ENCODE peak calls at places on chromosomes 12 and 14, in seven cellular contexts. D, C, U, T, E, R and J are unnamed samples.

GRCh38 chr12:49924847-49925246 is 21.1 kb upstream of the FAIM2 start:
- DNase-seq in D (no peak), C (no peak), U (no peak), T (peak), E (no peak), R (no peak), J (no peak)

GRCh38 chr14:65703996-65704395 is 291.5 kb downstream of the FUT8 start:
- DNase-seq in D (peak), C (no peak), U (no peak), T (no peak), E (no peak), R (no peak), J (no peak)

GRCh38 chr14:56760164-56760914 is 49.9 kb downstream of the OTX2 start:
- DNase-seq in D (no peak), C (no peak), U (no peak), T (no peak), E (no peak), R (no peak), J (no peak)

GRCh38 chr12:121917950-121918678 is at the start of gene CFAP251:
- DNase-seq in D (peak), C (no peak), U (peak), T (peak), E (peak), R (peak), J (no peak)

GRCh38 chr12:104054681-104055346 is 4.8 kb upstream of the GLT8D2 start:
- DNase-seq in D (no peak), C (no peak), U (no peak), T (peak), E (no peak), R (no peak), J (no peak)

GRCh38 chr14:74505831-74506230 is 12.3 kb downstream of the ISCA2 start:
- DNase-seq in D (no peak), C (no peak), U (no peak), T (no peak), E (no peak), R (no peak), J (no peak)

GRCh38 chr12:53623986-53624385 is 2.2 kb downstream of the ATF7 start:
- DNase-seq in D (peak), C (no peak), U (no peak), T (no peak), E (peak), R (peak), J (peak)

GRCh38 chr12:2647186-2647585 is 147.6 kb upstream of the FKBP4 start:
- DNase-seq in D (no peak), C (no peak), U (no peak), T (no peak), E (no peak), R (no peak), J (no peak)

GRCh38 chr14:105019861-105020814 is 745 bp downstream of the CDCA4 start:
- DNase-seq in D (peak), C (no peak), U (no peak), T (peak), E (peak), R (no peak), J (no peak)

GRCh38 chr12:30874455-30875313 is 51.9 kb upstream of the TSPAN11 start:
- DNase-seq in D (no peak), C (no peak), U (no peak), T (peak), E (no peak), R (no peak), J (no peak)

GRCh38 chr12:1013618-1014489 is 22.8 kb downstream of the ERC1 start:
- DNase-seq in D (peak), C (peak), U (no peak), T (no peak), E (peak), R (peak), J (peak)

GRCh38 chr12:130043685-130044421 is 118.4 kb upstream of the FZD10 start:
- DNase-seq in D (no peak), C (no peak), U (no peak), T (peak), E (no peak), R (no peak), J (no peak)

GRCh38 chr12:4197922-4198763 is 75.4 kb upstream of the CCND2 start:
- DNase-seq in D (no peak), C (no peak), U (no peak), T (no peak), E (no peak), R (no peak), J (no peak)

GRCh38 chr14:34488528-34488927 is 26.5 kb upstream of the SPTSSA start:
- DNase-seq in D (no peak), C (no peak), U (no peak), T (no peak), E (no peak), R (no peak), J (no peak)

GRCh38 chr12:94098466-94098865 is 49.9 kb upstream of the PLXNC1 start:
- DNase-seq in D (peak), C (no peak), U (no peak), T (peak), E (peak), R (peak), J (peak)

GRCh38 chr12:101490286-101490920 is 15.3 kb downstream of the SPIC start:
- DNase-seq in D (peak), C (no peak), U (no peak), T (peak), E (no peak), R (peak), J (no peak)

GRCh38 chr14:21023817-21024667 is 819 bp downstream of the NDRG2 start:
- DNase-seq in D (no peak), C (no peak), U (no peak), T (peak), E (no peak), R (no peak), J (no peak)

GRCh38 chr14:21024668-21025373 is at the start of gene NDRG2:
- DNase-seq in D (peak), C (no peak), U (peak), T (peak), E (no peak), R (no peak), J (no peak)

GRCh38 chr14:21026988-21027315 is 2.1 kb upstream of the NDRG2 start:
- DNase-seq in D (no peak), C (no peak), U (no peak), T (peak), E (no peak), R (no peak), J (no peak)

GRCh38 chr14:21025374-21026151 is 702 bp upstream of the NDRG2 start:
- DNase-seq in D (peak), C (no peak), U (no peak), T (peak), E (no peak), R (no peak), J (no peak)

GRCh38 chr14:21026251-21026987 is 1.6 kb upstream of the NDRG2 start:
- DNase-seq in D (no peak), C (no peak), U (no peak), T (peak), E (no peak), R (no peak), J (no peak)
- H3K4me3 ChIP-seq in D (no peak), C (no peak), U (no peak), T (peak), E (no peak), R (no peak), J (no peak)

DNA sequence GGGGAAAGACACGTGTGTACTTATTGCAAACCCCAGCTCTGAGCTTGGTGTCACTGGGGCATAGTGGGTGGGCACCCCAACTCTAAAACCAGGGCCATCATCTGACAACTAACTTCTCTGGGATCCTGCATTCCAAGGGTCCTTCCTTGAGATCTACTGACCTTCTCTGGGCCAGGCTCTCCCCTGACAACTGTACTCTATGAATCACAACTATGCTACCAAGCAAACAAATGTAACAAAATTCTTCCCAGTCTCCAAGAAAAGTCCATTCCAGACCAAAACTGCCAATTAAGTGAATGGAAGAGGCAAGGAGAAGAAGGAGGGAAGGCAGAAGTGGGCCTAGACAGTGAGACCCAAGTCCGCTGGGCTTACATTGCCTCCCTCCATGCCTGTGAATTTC is 38.2 kb downstream of the VWF start:
- DNase-seq in D (no peak), C (no peak), U (no peak), T (peak), E (no peak), R (no peak), J (no peak)
- H3K4me3 ChIP-seq in D (no peak), C (no peak), U (no peak), T (no peak), E (no peak), R (no peak), J (no peak)

GRCh38 chr12:114674201-114675047 is 9.6 kb downstream of the TBX3 start:
- DNase-seq in D (no peak), C (no peak), U (no peak), T (peak), E (no peak), R (no peak), J (no peak)
- H3K4me3 ChIP-seq in D (no peak), C (peak), U (peak), T (no peak), E (no peak), R (no peak), J (no peak)

GRCh38 chr12:69410571-69410970 is 51.0 kb downstream of the YEATS4 start:
- DNase-seq in D (no peak), C (no peak), U (no peak), T (no peak), E (no peak), R (no peak), J (no peak)

GRCh38 chr12:69406217-69406616 is 46.7 kb downstream of the YEATS4 start:
- DNase-seq in D (no peak), C (no peak), U (no peak), T (no peak), E (no peak), R (no peak), J (no peak)

GRCh38 chr12:69405466-69405865 is 45.9 kb downstream of the YEATS4 start:
- DNase-seq in D (peak), C (peak), U (no peak), T (no peak), E (peak), R (peak), J (peak)

GRCh38 chr12:69401940-69402339 is 42.4 kb downstream of the YEATS4 start:
- DNase-seq in D (no peak), C (no peak), U (no peak), T (no peak), E (no peak), R (no peak), J (no peak)

DNA sequence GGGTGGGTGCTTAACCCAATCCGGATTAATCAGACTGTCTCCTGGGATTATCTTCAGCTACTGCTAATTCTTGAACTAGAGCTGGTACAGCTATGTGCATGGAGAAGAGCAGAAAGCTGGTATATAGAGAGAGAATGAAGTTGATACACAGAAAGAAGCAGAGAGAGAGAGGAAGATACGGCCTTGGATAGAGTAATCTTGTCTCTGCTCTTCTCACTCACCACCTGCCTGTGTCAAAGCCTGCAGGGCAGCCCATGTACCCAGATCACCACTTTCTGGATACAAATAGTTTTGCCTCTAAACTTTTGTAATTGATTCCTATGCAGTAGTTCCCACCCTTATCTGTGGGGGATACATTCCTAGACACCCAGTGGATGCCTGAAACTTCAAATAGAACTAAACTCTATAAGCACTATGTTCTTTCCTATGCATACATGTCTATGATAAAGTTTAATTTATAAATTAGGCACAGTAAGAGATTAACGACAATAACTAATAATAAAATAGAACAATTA is 45.4 kb downstream of the YEATS4 start:
- DNase-seq in D (peak), C (no peak), U (no peak), T (no peak), E (peak), R (no peak), J (no peak)
- H3K4me3 ChIP-seq in D (no peak), C (no peak), U (no peak), T (no peak), E (no peak), R (no peak), J (no peak)

DNA sequence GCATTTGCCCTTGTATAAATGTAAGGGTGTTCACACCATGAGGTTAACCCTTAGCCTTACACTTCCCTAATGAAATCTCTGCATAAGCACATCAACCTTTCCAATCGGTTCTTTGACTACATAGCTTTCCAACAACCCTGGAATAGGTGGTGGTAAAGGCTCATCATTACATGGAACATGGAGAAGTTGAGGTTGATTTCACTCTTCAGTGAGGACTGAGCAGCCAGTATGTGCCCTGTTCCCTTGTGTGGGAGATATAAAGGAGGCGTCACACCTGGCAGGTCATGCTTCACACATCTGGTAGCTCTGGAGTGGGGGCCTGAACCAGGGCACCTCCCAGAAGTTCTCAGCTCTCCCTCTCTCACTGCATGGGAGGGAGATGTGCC is 21.7 kb upstream of the JPH4 start:
- DNase-seq in D (no peak), C (no peak), U (no peak), T (no peak), E (no peak), R (no peak), J (no peak)
- H3K4me3 ChIP-seq in D (no peak), C (no peak), U (no peak), T (no peak), E (no peak), R (no peak), J (no peak)

GRCh38 chr12:88642675-88643431 is 62.6 kb upstream of the KITLG start:
- DNase-seq in D (no peak), C (no peak), U (no peak), T (no peak), E (no peak), R (no peak), J (no peak)

GRCh38 chr12:88643685-88644084 is 63.4 kb upstream of the KITLG start:
- DNase-seq in D (no peak), C (no peak), U (no peak), T (no peak), E (no peak), R (no peak), J (no peak)

GRCh38 chr12:88638388-88638787 is 58.1 kb upstream of the KITLG start:
- DNase-seq in D (peak), C (no peak), U (no peak), T (no peak), E (no peak), R (no peak), J (no peak)

GRCh38 chr12:88639361-88639760 is 59.1 kb upstream of the KITLG start:
- DNase-seq in D (peak), C (no peak), U (no peak), T (no peak), E (no peak), R (no peak), J (peak)

DNA sequence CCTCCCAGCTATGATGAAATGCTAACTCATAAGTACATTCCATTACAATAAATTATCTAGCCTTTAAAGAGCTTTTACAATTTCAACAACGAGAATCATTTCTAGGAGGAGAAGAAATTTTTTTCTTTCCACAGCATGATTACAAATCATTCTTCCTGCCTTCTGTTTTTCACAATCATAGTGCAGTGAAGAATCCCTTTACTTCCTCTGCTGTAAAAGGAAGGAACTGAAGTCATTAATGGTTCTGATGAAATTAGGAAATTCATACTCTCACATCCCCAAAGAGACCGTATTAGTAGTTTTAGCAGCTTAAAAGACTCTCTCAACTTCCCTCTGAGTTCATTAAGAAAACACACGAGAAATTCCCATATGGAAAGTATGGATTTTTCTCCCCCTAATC is 58.7 kb upstream of the KITLG start:
- DNase-seq in D (peak), C (peak), U (no peak), T (no peak), E (no peak), R (no peak), J (peak)
- H3K4me3 ChIP-seq in D (no peak), C (no peak), U (no peak), T (no peak), E (no peak), R (no peak), J (no peak)

DNA sequence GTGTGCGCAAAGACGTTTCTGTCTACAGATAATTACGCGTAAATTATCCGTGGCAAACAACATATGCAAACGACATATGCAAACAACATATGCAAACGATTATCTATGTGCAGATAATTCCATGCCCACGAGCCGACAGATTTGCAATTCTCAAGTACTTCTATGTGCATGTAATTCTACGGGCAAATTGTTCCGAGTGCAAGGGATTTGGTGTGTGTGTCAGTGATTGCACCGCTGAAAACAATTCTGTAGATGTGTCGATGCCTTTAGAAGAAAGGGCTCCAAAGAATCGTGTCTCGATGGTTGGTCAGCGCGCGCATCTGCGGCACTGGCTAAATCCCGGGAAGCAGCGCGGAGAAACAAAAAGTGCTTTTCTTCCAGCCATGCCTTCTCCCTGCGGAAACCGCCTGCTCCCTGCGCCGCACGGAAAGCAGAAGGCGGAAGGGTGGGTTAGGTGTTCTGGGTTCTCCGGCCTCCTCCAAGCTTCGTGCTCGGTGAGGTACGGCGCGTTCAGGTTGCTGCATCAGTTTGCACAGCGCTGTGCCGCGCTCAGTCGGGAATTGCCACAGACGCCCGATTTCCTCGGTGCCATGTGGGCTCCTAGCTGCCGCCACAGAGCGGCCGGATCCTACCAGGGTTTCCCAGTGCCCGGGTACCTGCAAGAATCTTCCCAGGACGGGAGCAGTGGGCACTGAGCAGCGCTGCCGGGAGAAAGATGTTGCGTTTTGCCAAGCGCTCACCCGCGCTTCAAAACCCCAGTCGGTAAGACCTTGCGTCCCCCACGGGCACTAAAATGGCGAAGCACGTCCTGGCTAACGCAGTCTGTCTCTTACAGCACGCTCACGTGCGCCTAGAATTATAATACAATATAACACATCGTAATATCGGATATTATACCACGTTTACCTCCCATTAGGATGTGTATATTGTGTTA is 34.8 kb upstream of the TBX5 start:
- DNase-seq in D (no peak), C (no peak), U (no peak), T (peak), E (no peak), R (no peak), J (no peak)
- H3K4me3 ChIP-seq in D (no peak), C (peak), U (no peak), T (no peak), E (no peak), R (no peak), J (no peak)